ENCODE peak calls at places on chromosomes 13 and 19, in six cellular contexts. V, N, O, P, G and K are unnamed samples.

GRCh38 chr13:99956473-99957349 is 14.9 kb downstream of the ZIC5 start:
- DNase-seq in V (no peak), N (no peak), O (no peak), P (peak), G (no peak), K (no peak)

GRCh38 chr13:112208656-112209055 is 141.7 kb downstream of the SOX1 start:
- DNase-seq in V (no peak), N (no peak), O (no peak), P (no peak), G (no peak), K (no peak)

GRCh38 chr13:30774214-30774730 is 38.9 kb downstream of the ALOX5AP start:
- DNase-seq in V (no peak), N (no peak), O (no peak), P (no peak), G (no peak), K (no peak)

GRCh38 chr19:10583021-10583776 is 3.9 kb downstream of the AP1M2 start:
- DNase-seq in V (no peak), N (no peak), O (no peak), P (no peak), G (no peak), K (no peak)

GRCh38 chr19:8113017-8113416 is 36.4 kb downstream of the FBN3 start:
- DNase-seq in V (no peak), N (no peak), O (no peak), P (no peak), G (no peak), K (peak)

GRCh38 chr13:110879482-110879881 is 35.4 kb downstream of the ANKRD10 start:
- DNase-seq in V (no peak), N (no peak), O (no peak), P (no peak), G (no peak), K (no peak)

GRCh38 chr13:23579886-23580706 is 9.9 kb downstream of the TNFRSF19 start:
- DNase-seq in V (no peak), N (no peak), O (no peak), P (no peak), G (no peak), K (no peak)

GRCh38 chr13:42152495-42152894 is 104.0 kb downstream of the DGKH start:
- DNase-seq in V (no peak), N (no peak), O (no peak), P (no peak), G (no peak), K (no peak)

GRCh38 chr13:29111446-29111845 is 291.3 kb downstream of the MTUS2 start:
- DNase-seq in V (no peak), N (no peak), O (no peak), P (no peak), G (no peak), K (no peak)

GRCh38 chr19:28596561-28597071 is 616.3 kb downstream of the UQCRFS1 start:
- DNase-seq in V (no peak), N (no peak), O (no peak), P (no peak), G (no peak), K (no peak)

DNA sequence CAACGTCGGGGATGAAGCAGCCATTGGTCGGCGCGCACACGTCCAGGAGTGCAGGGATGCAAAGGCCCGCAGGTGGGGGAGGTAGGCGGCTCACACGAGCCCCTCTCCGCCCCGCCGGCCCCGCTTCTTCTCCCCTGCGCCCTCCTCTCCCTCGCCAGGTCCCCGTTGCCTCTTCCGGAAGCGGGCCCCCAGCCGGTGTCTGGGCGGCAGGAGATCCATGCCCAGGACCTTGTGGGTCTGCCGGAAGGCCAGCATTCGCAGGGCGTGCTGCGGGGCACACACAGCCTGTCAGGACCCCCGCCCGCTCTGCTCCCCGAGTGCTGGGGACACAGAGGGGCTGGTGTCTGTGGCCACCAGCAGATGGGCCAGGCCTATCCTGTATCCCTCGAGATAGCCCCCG is 19.7 kb upstream of the MATK start:
- DNase-seq in V (no peak), N (no peak), O (no peak), P (no peak), G (no peak), K (no peak)
- TF ChIP-seq YY1 in V (no peak), N (no peak), O (no peak), P (no peak), G (no peak), K (no peak)

GRCh38 chr19:15293751-15294505 is 38.4 kb downstream of the BRD4 start:
- DNase-seq in V (no peak), N (no peak), O (no peak), P (peak), G (no peak), K (no peak)

GRCh38 chr19:15296841-15297415 is 35.4 kb downstream of the BRD4 start:
- DNase-seq in V (no peak), N (no peak), O (no peak), P (no peak), G (no peak), K (no peak)

GRCh38 chr19:15294591-15294990 is 37.7 kb downstream of the BRD4 start:
- DNase-seq in V (no peak), N (no peak), O (no peak), P (peak), G (no peak), K (no peak)

GRCh38 chr19:15297416-15298224 is 34.7 kb downstream of the BRD4 start:
- DNase-seq in V (no peak), N (peak), O (no peak), P (no peak), G (no peak), K (no peak)

DNA sequence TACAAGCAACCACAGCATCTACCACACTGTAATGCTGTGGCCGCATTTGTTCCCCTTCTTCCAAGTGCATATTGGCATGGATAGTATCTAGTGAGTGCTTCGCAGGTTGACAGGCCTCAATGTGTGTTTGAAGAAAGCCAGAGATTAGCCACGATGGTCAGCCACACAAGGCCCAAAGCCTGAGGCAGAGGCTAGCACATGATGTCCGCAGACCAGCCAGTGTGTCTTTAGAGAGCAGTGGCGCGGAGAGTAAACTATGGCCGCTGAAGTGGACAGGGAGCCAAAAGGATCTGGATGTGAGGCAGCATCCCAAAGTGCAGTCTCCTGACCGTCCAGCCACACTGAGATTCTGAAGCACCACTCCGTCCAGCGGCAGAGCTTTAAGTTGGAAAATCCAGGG is 36.0 kb downstream of the BRD4 start:
- DNase-seq in V (no peak), N (no peak), O (no peak), P (peak), G (no peak), K (no peak)
- H3K4me3 ChIP-seq in V (no peak), N (no peak), O (no peak), P (no peak), G (no peak), K (no peak)

GRCh38 chr13:96958286-96958891 is 35.9 kb downstream of the OXGR1 start:
- DNase-seq in V (no peak), N (no peak), O (peak), P (peak), G (no peak), K (peak)
- TF ChIP-seq YY1 in V (no peak), N (no peak), O (no peak), P (no peak), G (no peak), K (no peak)

DNA sequence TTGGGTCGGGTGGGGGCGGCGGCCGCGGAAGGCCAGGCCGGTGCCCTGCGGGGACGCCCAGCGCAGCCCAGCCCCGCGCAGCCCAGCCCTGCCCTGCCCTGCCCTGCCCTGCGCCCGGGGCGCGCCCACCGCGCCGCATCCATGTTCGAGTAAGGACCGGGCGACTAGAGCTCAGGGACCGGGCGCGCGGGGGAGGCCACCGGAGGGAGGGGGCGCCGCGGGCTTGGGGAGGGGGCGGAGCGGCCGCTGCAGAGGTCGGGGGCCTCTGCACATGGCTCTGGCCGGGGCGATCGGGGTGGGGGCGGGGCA is 169 bp downstream of the GRAMD1A start:
- DNase-seq in V (no peak), N (no peak), O (no peak), P (no peak), G (no peak), K (no peak)
- H3K4me3 ChIP-seq in V (no peak), N (peak), O (peak), P (peak), G (peak), K (peak)

GRCh38 chr13:87536899-87537298 is 134.3 kb upstream of the SLITRK5 start:
- DNase-seq in V (no peak), N (no peak), O (no peak), P (no peak), G (no peak), K (no peak)
- TF ChIP-seq YY1 in V (no peak), N (no peak), O (no peak), P (no peak), G (no peak), K (no peak)

GRCh38 chr19:32337176-32337808 is 8.1 kb upstream of the ZNF507 start:
- DNase-seq in V (no peak), N (no peak), O (no peak), P (no peak), G (no peak), K (no peak)
- H3K4me3 ChIP-seq in V (no peak), N (no peak), O (no peak), P (no peak), G (no peak), K (no peak)